ENCODE peak calls at places on chromosomes 6 and 20, in eight cellular contexts. G is endothelial cell of umbilical vein, D is endodermal cell, V is NB4, Z is fibroblast of pulmonary artery, P is tibial nerve, C is mesendoderm, S is AG04450. E is an unnamed sample.

GRCh38 chr6:120871416-120872261 is 462.6 kb downstream of the TBC1D32 start:
- DNase-seq in G (no peak), D (peak), V (no peak), Z (no peak), P (no peak), C (no peak), S (no peak), E (no peak)

GRCh38 chr6:168996106-168996505 is 257.5 kb downstream of the THBS2 start:
- DNase-seq in G (no peak), D (no peak), V (no peak), Z (no peak), P (no peak), C (no peak), S (no peak), E (no peak)

GRCh38 chr6:22399693-22400092 is 102.9 kb upstream of the PRL start:
- DNase-seq in G (peak), D (no peak), V (no peak), Z (no peak), P (no peak), C (peak), S (no peak), E (peak)

GRCh38 chr6:72783667-72784066 is 161.8 kb downstream of the KCNQ5 start:
- DNase-seq in G (no peak), D (no peak), V (no peak), Z (peak), P (no peak), C (no peak), S (no peak), E (peak)

GRCh38 chr20:859661-860294 is 26.3 kb downstream of the FAM110A start:
- DNase-seq in G (no peak), D (no peak), V (no peak), Z (no peak), P (no peak), C (no peak), S (no peak), E (peak)

GRCh38 chr6:82875573-82876185 is 190.0 kb downstream of the UBE3D start:
- DNase-seq in G (peak), D (no peak), V (no peak), Z (peak), P (no peak), C (peak), S (peak), E (peak)

GRCh38 chr20:56788671-56789610 is 159.8 kb downstream of the TFAP2C start:
- DNase-seq in G (no peak), D (no peak), V (no peak), Z (peak), P (no peak), C (no peak), S (no peak), E (no peak)

GRCh38 chr6:35140991-35141720 is at the start of gene TCP11:
- DNase-seq in G (no peak), D (peak), V (peak), Z (no peak), P (no peak), C (peak), S (no peak), E (no peak)

GRCh38 chr6:74073429-74073828 is 377.4 kb downstream of the CD109 start:
- DNase-seq in G (no peak), D (no peak), V (no peak), Z (peak), P (no peak), C (no peak), S (no peak), E (peak)

GRCh38 chr6:110188791-110189190 is 8.6 kb downstream of the CDC40 start:
- DNase-seq in G (no peak), D (no peak), V (no peak), Z (no peak), P (no peak), C (no peak), S (no peak), E (peak)

GRCh38 chr20:59831901-59832240 is 101.6 kb downstream of the SYCP2 start:
- DNase-seq in G (no peak), D (peak), V (no peak), Z (no peak), P (no peak), C (no peak), S (no peak), E (no peak)

GRCh38 chr6:81876977-81877376 is 124.5 kb upstream of the TENT5A start:
- DNase-seq in G (no peak), D (no peak), V (no peak), Z (no peak), P (no peak), C (no peak), S (no peak), E (peak)

GRCh38 chr20:58508762-58509395 is 6.3 kb downstream of the APCDD1L start:
- DNase-seq in G (no peak), D (no peak), V (no peak), Z (no peak), P (no peak), C (no peak), S (no peak), E (no peak)

GRCh38 chr20:41586784-41587183 is 31.4 kb downstream of the CHD6 start:
- DNase-seq in G (no peak), D (no peak), V (no peak), Z (no peak), P (no peak), C (no peak), S (no peak), E (no peak)

GRCh38 chr20:10502098-10502526 is 67.0 kb downstream of the SLX4IP start:
- DNase-seq in G (no peak), D (no peak), V (peak), Z (no peak), P (no peak), C (no peak), S (no peak), E (no peak)

GRCh38 chr20:3751664-3752385 is 15.7 kb downstream of the ADISSP start:
- DNase-seq in G (no peak), D (peak), V (no peak), Z (no peak), P (no peak), C (peak), S (no peak), E (peak)

GRCh38 chr6:14250573-14250972 is 133.0 kb downstream of the CD83 start:
- DNase-seq in G (no peak), D (no peak), V (no peak), Z (no peak), P (no peak), C (no peak), S (no peak), E (no peak)

GRCh38 chr6:32095338-32096086 is 13.6 kb downstream of the TNXB start:
- DNase-seq in G (no peak), D (no peak), V (no peak), Z (no peak), P (no peak), C (no peak), S (no peak), E (no peak)

GRCh38 chr6:156791261-156791850 is 14.2 kb downstream of the ARID1B start:
- DNase-seq in G (peak), D (peak), V (peak), Z (peak), P (no peak), C (peak), S (no peak), E (peak)

GRCh38 chr6:32852844-32853540 is 512 bp downstream of the TAP1 start:
- DNase-seq in G (peak), D (no peak), V (peak), Z (peak), P (peak), C (peak), S (no peak), E (peak)

GRCh38 chr6:35443341-35444030 is 8.7 kb upstream of the FANCE start:
- DNase-seq in G (no peak), D (no peak), V (no peak), Z (no peak), P (no peak), C (no peak), S (no peak), E (no peak)

GRCh38 chr6:111301914-111302313 is 181.1 kb downstream of the REV3L start:
- DNase-seq in G (no peak), D (no peak), V (no peak), Z (no peak), P (no peak), C (no peak), S (no peak), E (no peak)

GRCh38 chr6:119541132-119541905 is 191.8 kb upstream of the MAN1A1 start:
- DNase-seq in G (no peak), D (no peak), V (no peak), Z (peak), P (no peak), C (no peak), S (peak), E (peak)

GRCh38 chr6:158008894-158009891 is 27.5 kb downstream of the SYNJ2 start:
- DNase-seq in G (peak), D (no peak), V (peak), Z (peak), P (peak), C (no peak), S (no peak), E (no peak)

GRCh38 chr6:83055366-83055964 is 10.2 kb downstream of the UBE3D start:
- DNase-seq in G (peak), D (peak), V (peak), Z (peak), P (peak), C (peak), S (no peak), E (no peak)

GRCh38 chr6:8243462-8243861 is 141.1 kb upstream of the EEF1E1 start:
- DNase-seq in G (no peak), D (no peak), V (no peak), Z (peak), P (no peak), C (peak), S (no peak), E (peak)

GRCh38 chr6:85464260-85464644 is 14.4 kb downstream of the NT5E start:
- DNase-seq in G (peak), D (peak), V (peak), Z (peak), P (no peak), C (no peak), S (peak), E (peak)

GRCh38 chr6:47209632-47210031 is 100.1 kb downstream of the TNFRSF21 start:
- DNase-seq in G (no peak), D (no peak), V (no peak), Z (peak), P (no peak), C (peak), S (no peak), E (no peak)

GRCh38 chr20:53539516-53539915 is 54.1 kb downstream of the ZNF217 start:
- DNase-seq in G (no peak), D (no peak), V (no peak), Z (no peak), P (no peak), C (no peak), S (no peak), E (no peak)

GRCh38 chr6:142885182-142885867 is 59.7 kb downstream of the HIVEP2 start:
- DNase-seq in G (peak), D (peak), V (peak), Z (peak), P (peak), C (peak), S (peak), E (peak)

GRCh38 chr6:56955171-56956155 is 556 bp downstream of the BEND6 start:
- DNase-seq in G (peak), D (peak), V (peak), Z (peak), P (peak), C (peak), S (peak), E (peak)

GRCh38 chr6:113654396-113654795 is 202.7 kb upstream of the MARCKS start:
- DNase-seq in G (peak), D (no peak), V (no peak), Z (peak), P (peak), C (no peak), S (no peak), E (peak)

DNA sequence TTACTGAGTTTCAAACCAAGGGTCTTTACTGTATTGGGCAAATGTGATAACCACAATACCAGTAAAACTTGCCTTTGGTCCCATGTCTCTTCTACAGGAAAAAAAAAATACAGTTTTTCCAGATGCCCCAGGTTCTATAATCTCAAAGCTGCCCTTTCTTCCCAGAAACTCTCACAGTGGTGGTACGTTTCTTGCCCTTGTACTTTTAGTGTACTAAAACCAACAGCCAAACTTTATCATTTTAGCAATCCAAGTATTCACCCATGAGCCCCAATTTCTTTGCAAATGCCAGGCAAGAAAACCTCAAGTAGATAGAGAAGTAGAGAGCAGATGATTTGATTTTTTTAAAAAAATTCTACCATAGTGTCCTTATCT is 157.8 kb downstream of the OR2B2 start:
- DNase-seq in G (no peak), D (no peak), V (no peak), Z (no peak), P (no peak), C (no peak), S (no peak), E (no peak)
- H3K4me3 ChIP-seq in G (peak), D (peak), V (peak), Z (peak), P (peak), C (no peak), S (peak), E (peak)

DNA sequence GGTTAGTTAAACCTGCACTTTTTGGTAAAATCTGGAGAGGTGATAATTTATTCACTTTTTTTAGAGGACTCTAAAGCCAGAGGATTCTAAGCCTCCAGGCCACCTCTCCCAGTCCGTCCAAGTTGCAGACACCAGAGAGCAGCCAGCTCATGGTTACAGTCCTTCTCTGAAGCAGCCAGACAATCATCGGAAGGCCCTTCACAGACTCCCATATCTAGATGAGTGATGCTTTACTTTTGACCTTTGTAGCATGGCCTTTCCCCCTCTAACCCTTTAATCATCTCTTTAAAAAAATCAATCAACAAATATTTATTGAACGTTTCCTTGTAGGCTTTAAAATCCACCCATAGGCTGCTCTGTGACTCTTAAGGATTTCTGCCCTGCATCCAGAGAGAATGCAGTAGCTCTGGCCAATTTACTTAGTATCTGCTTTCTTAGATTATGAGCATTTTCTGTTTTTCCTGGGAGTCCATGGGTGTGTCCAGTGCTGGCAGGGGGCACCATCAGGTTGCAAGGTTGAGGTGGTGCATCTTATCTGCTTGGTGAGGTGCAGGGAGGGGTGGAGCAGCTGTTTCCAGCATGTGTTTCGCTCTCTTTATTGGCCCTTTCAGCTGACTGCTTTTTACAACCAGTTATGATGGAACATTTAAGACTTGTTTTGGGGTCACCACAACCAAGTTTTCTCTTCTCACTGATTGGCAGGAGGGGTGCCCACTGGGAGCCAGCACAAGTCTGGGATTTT is 58.6 kb downstream of the JARID2 start:
- DNase-seq in G (no peak), D (no peak), V (no peak), Z (no peak), P (no peak), C (no peak), S (no peak), E (no peak)
- H3K4me3 ChIP-seq in G (no peak), D (no peak), V (no peak), Z (no peak), P (no peak), C (no peak), S (no peak), E (no peak)

DNA sequence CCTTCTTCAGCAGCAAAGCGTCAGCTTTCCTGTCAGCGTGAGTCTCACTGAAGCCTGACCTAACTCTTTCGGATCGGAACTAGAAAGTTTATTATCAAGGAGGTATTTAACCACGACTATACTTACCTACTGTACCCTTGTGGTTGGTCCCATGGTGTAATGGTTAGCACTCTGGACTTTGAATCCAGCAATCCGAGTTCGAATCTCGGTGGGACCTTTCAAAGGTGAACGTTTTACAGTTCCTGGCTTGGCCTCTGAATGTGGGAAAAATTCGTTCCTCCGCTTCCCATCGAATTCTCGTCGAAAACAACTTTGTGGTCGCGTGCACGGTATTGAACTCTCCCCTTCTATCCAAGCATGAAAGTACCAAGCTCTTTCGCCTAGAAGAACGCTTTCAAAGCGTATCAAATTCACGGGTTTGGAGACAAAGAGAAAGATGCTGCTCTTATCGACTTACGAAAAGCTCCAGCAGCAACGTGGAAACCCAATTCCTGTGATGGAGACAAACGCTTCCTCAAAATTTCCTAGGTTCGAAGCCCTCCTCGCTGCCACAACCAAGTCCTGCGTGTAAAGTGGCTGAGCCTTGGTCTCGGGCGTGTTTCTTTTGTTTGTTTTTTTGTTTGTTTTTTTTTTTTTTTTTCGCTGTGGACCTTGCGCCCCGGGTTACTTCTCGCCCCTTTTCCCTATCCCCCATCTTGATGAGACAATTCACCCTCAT is 63.7 kb downstream of the GPX5 start:
- DNase-seq in G (peak), D (peak), V (peak), Z (peak), P (peak), C (peak), S (peak), E (peak)
- H3K4me3 ChIP-seq in G (peak), D (peak), V (peak), Z (peak), P (no peak), C (peak), S (peak), E (no peak)

DNA sequence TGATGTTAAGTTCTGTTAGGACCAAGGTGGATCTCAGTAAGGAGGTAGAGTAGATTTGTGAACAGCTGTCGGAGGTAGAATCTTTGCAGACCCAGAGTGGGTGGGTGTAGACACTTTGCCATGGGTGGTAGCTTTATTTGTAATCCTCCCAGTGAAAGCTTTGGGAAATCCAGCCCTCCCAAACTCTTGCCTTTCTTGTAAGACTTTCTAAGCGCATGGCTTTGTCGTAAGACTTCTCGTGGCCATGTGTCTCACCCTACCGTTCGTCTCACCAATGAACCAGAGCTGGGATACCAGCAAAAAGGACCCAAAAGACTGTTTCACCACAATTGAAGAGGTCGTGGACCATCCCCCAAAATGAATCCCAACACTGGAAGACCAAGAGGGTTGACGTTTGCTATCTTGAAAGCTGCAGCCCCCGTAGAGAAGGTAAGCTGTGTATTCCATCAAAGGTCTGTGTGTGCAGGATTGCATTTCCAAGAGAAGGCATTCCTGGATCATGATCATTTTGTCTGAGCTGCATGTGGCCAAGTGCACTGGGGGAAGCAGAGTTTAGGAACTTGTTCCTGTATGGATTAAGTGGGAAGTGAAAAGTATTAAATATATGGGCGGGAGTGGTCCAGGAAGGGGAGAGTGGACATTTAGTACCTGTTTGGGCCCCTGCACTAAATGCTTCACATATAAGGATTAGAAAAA is 5.8 kb upstream of the TMEM14A start:
- DNase-seq in G (no peak), D (peak), V (no peak), Z (no peak), P (no peak), C (no peak), S (no peak), E (no peak)
- H3K4me3 ChIP-seq in G (peak), D (peak), V (peak), Z (peak), P (peak), C (peak), S (peak), E (peak)

DNA sequence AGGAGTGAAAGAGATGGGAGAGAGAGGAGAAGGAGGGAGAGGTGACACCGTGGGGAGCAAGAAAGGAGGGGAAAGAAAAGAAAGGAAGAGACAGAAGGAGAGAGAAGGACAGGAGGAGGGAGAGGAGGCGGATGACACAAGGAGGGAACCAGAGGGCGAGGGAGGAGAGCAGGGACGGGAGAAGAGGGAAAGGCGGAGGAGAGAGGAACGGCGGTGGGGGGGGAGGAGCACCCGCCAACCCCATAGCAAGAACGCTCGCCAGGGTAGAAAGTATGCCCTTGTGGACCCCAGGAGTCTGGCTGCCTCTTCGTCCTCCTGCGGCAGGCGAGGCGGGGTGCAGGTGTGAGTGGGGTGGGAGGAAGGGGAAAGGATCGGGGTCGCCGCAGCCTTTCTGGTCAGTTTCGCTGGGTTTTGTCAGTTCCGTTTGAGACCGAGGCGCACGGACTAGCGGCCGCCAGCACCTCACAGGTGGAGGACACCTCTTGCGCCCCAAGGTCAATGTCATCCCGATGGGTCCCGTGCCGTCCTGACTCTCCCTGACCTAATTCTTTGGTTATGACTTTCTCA is 4.4 kb upstream of the INSM1 start:
- DNase-seq in G (no peak), D (peak), V (no peak), Z (no peak), P (no peak), C (peak), S (no peak), E (no peak)
- H3K4me3 ChIP-seq in G (no peak), D (peak), V (no peak), Z (no peak), P (no peak), C (no peak), S (no peak), E (no peak)

GRCh38 chr20:18790787-18791186 is 22.8 kb upstream of the SCP2D1 start:
- DNase-seq in G (no peak), D (no peak), V (no peak), Z (no peak), P (no peak), C (no peak), S (no peak), E (no peak)
- H3K4me3 ChIP-seq in G (no peak), D (no peak), V (no peak), Z (no peak), P (no peak), C (no peak), S (no peak), E (no peak)

GRCh38 chr6:42569102-42570028 is 5.5 kb downstream of the UBR2 start:
- DNase-seq in G (peak), D (no peak), V (peak), Z (peak), P (no peak), C (no peak), S (peak), E (peak)

GRCh38 chr6:42566614-42567208 is 2.9 kb downstream of the UBR2 start:
- DNase-seq in G (no peak), D (no peak), V (no peak), Z (no peak), P (no peak), C (no peak), S (no peak), E (no peak)

GRCh38 chr6:42572523-42572922 is 8.7 kb downstream of the UBR2 start:
- DNase-seq in G (no peak), D (no peak), V (peak), Z (no peak), P (no peak), C (no peak), S (no peak), E (no peak)

GRCh38 chr6:42571611-42572342 is 7.9 kb downstream of the UBR2 start:
- DNase-seq in G (no peak), D (no peak), V (no peak), Z (no peak), P (no peak), C (no peak), S (no peak), E (no peak)
- H3K4me3 ChIP-seq in G (no peak), D (no peak), V (peak), Z (no peak), P (no peak), C (no peak), S (no peak), E (no peak)

E was measured in bronchial epithelial cell.